ENCODE peak calls at places on chromosomes 13 and 19, in nine cellular contexts. M, O, Z, E, Y, T, K, U and X are unnamed samples.

GRCh38 chr13:20828540-20829364 is 55.0 kb upstream of the EEF1AKMT1 start:
- DNase-seq in M (peak; percentile 28), O (peak; percentile 75), Z (no peak), E (peak; percentile 26), Y (no peak), T (peak; percentile 14), K (peak; percentile 46), U (peak; percentile 47), X (peak; percentile 56)

GRCh38 chr19:55369651-55370304 is 485 bp downstream of the IL11 start:
- DNase-seq in M (no peak), O (peak; percentile 48), Z (peak; percentile 88), E (no peak), Y (no peak), T (peak; percentile 55), K (peak; percentile 86), U (no peak), X (peak; percentile 79)

GRCh38 chr13:106521101-106521799 is 14.2 kb downstream of the EFNB2 start:
- DNase-seq in M (no peak), O (no peak), Z (no peak), E (no peak), Y (no peak), T (no peak), K (no peak), U (no peak), X (peak; percentile 75)

GRCh38 chr13:50353651-50354415 is 338.6 kb downstream of the KCNRG start:
- DNase-seq in M (no peak), O (no peak), Z (no peak), E (no peak), Y (no peak), T (no peak), K (no peak), U (no peak), X (peak; percentile 85)

GRCh38 chr19:49272204-49272603 is 52.8 kb downstream of the SLC6A16 start:
- DNase-seq in M (no peak), O (peak; percentile 25), Z (no peak), E (no peak), Y (no peak), T (no peak), K (no peak), U (no peak), X (peak; percentile 98)

GRCh38 chr13:75760182-75760981 is 124.3 kb downstream of the LMO7 start:
- DNase-seq in M (no peak), O (peak; percentile 14), Z (no peak), E (no peak), Y (peak; percentile 70), T (no peak), K (no peak), U (peak; percentile 81), X (peak; percentile 93)

GRCh38 chr19:18202759-18203407 is 959 bp downstream of the RAB3A start:
- DNase-seq in M (peak; percentile 65), O (peak; percentile 27), Z (peak; percentile 49), E (no peak), Y (peak; percentile 64), T (no peak), K (peak; percentile 46), U (peak; percentile 55), X (no peak)

GRCh38 chr19:30671622-30672051 is 299.5 kb downstream of the ZNF536 start:
- DNase-seq in M (no peak), O (peak; percentile 18), Z (no peak), E (no peak), Y (no peak), T (no peak), K (no peak), U (no peak), X (no peak)

GRCh38 chr13:24254151-24254810 is 55.1 kb upstream of the C1QTNF9 start:
- DNase-seq in M (no peak), O (peak; percentile 68), Z (no peak), E (no peak), Y (no peak), T (no peak), K (no peak), U (no peak), X (peak; percentile 78)

GRCh38 chr19:17183858-17184271 is 31.3 kb upstream of the USE1 start:
- DNase-seq in M (no peak), O (no peak), Z (no peak), E (peak; percentile 45), Y (no peak), T (no peak), K (peak; percentile 68), U (no peak), X (no peak)

GRCh38 chr19:53977429-53977990 is 13.9 kb upstream of the CACNG6 start:
- DNase-seq in M (no peak), O (peak; percentile 94), Z (peak; percentile 76), E (no peak), Y (no peak), T (peak; percentile 64), K (peak; percentile 72), U (peak; percentile 81), X (peak; percentile 68)

GRCh38 chr13:42400188-42400833 is 128.4 kb downstream of the AKAP11 start:
- DNase-seq in M (no peak), O (no peak), Z (no peak), E (no peak), Y (no peak), T (no peak), K (no peak), U (no peak), X (no peak)

GRCh38 chr13:42409061-42409460 is 137.1 kb downstream of the AKAP11 start:
- DNase-seq in M (no peak), O (no peak), Z (no peak), E (no peak), Y (no peak), T (no peak), K (no peak), U (no peak), X (no peak)

GRCh38 chr13:42401376-42401775 is 129.4 kb downstream of the AKAP11 start:
- DNase-seq in M (no peak), O (no peak), Z (no peak), E (no peak), Y (no peak), T (no peak), K (no peak), U (no peak), X (peak; percentile 78)

DNA sequence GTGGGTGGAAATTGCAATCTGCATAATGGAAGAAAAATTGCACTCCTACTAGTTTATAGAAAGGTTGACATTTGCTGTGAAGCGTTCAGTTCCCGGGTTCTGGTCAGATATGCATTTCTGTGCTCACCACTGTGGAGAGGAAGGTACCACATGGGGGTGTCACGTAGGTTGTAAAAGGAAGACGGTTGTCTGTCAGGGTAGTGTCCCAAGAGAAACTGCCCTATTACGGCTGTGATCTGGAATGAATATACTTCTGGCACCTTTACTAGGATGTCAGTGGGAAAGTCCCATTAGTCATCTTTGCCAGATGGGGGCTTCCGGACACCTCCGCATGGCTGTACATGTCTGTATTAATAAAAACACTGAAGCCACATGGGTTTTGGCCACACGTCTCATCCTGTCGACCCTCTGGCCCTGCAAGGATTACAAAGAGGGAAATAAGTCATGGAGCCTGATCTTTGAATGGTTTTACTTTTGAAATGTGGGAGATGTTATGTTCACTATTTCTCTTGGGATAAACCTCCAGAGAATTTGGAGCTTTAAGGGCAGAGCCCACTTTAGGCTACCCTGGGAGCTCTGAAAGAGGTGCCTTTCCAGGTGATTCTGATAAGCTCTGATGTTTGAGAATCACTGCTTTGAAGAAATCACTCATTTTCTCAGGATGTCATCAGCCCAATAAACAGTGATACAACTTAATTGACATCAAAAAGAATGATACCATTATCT is 133.9 kb downstream of the AKAP11 start:
- DNase-seq in M (peak; percentile 70), O (peak; percentile 6), Z (no peak), E (peak; percentile 97), Y (no peak), T (no peak), K (no peak), U (no peak), X (peak; percentile 87)
- TF ChIP-seq CTCF in M (no peak), O (no peak), Z (no peak), E (no peak), Y (no peak), T (no peak), K (no peak), U (no peak), X (no peak)

GRCh38 chr19:1601613-1602064 is 3.6 kb downstream of the UQCR11 start:
- DNase-seq in M (no peak), O (no peak), Z (no peak), E (no peak), Y (no peak), T (no peak), K (no peak), U (no peak), X (no peak)
- TF ChIP-seq CTCF in M (no peak), O (peak; percentile 21), Z (peak; percentile 49), E (peak; percentile 9), Y (no peak), T (peak; percentile 47), K (no peak), U (no peak), X (no peak)

GRCh38 chr13:112843392-112844250 is 125.4 kb upstream of the MCF2L start:
- DNase-seq in M (no peak), O (no peak), Z (no peak), E (no peak), Y (no peak), T (no peak), K (no peak), U (no peak), X (no peak)

GRCh38 chr13:112844879-112845278 is 124.1 kb upstream of the MCF2L start:
- DNase-seq in M (no peak), O (no peak), Z (no peak), E (no peak), Y (no peak), T (no peak), K (no peak), U (no peak), X (no peak)

GRCh38 chr13:112846411-112847115 is 122.5 kb upstream of the MCF2L start:
- DNase-seq in M (no peak), O (no peak), Z (no peak), E (no peak), Y (no peak), T (no peak), K (no peak), U (no peak), X (no peak)

GRCh38 chr13:112844411-112844810 is 124.6 kb upstream of the MCF2L start:
- DNase-seq in M (no peak), O (no peak), Z (no peak), E (no peak), Y (no peak), T (no peak), K (no peak), U (no peak), X (no peak)

DNA sequence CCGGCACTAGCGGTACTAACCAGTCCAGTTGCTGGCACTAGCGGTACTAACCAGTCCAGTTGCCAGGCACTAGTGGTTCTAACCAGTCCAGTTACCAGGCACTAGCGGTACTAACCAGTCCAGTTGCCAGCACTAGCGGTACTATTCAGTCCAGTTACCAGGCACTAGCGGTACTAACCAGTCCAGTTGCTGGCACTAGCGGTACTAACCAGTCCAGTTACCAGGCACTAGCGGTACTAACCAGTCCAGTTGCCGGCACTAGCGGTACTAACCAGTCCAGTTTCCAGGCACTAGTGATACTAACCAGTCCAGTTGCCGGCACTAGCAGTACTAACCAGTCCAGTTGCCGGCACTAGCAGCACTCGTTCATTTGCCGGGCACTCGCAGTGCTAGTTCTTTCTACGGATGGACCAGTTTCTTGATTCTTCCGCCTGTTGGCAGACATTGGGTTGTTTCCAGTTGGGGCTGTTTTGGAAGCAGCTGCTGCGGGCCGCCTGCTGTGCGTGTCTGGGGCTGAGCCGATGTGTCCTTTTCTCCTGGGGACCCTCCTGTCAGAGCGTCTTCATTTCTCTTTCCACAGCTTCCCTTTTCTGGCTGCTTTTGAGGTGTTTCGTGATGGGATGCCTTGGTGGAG is 123.4 kb upstream of the MCF2L start:
- DNase-seq in M (no peak), O (no peak), Z (peak; percentile 52), E (no peak), Y (no peak), T (no peak), K (no peak), U (no peak), X (no peak)
- TF ChIP-seq CTCF in M (no peak), O (no peak), Z (no peak), E (no peak), Y (no peak), T (no peak), K (no peak), U (no peak), X (no peak)

GRCh38 chr13:102770435-102770834 is 3.2 kb downstream of the TEX30 start:
- DNase-seq in M (no peak), O (no peak), Z (no peak), E (no peak), Y (no peak), T (no peak), K (no peak), U (no peak), X (peak; percentile 4)
- TF ChIP-seq CTCF in M (no peak), O (no peak), Z (no peak), E (no peak), Y (no peak), T (no peak), K (no peak), U (no peak), X (no peak)